ENCODE peak calls at places on chromosomes 7 and 10, in ten cellular contexts. U is stimulated activated CD4-positive, alpha-beta T cell treated with anti-CD3 and anti-CD28 coated beads, Interleukin-4, amount 100 ng/mL, for 48 hours; M is MV-4-11; G is amygdala; F is A549; T is NCI-H1417; W is lower lobe of right lung; X is NCI-H1092 treated with DMSO at 0.1 percent for 48 hours; Q is hepatocyte; D is NCI-H2227 treated with DMSO at 0.1 percent for 48 hours. E is an unnamed sample.

GRCh38 chr7:44477063-44477830 is 13.2 kb downstream of the NUDCD3 start:
- DNase-seq in G (peak; percentile 44), D (peak; percentile 6), F (peak; percentile 84), X (peak; percentile 74), T (peak; percentile 49), M (peak; percentile 89), U (peak; percentile 44), W (peak; percentile 49), Q (peak; percentile 83), E (peak; percentile 91)

GRCh38 chr7:82715344-82715743 is 271.8 kb upstream of the CACNA2D1 start:
- DNase-seq in T (no peak), Q (no peak), U (no peak), D (no peak), G (no peak), M (no peak), F (no peak), W (no peak), X (no peak), E (no peak)

GRCh38 chr10:117439243-117439912 is 64.1 kb upstream of the PDZD8 start:
- DNase-seq in X (no peak), M (peak; percentile 78), G (no peak), Q (peak; percentile 21), W (no peak), T (no peak), U (no peak), F (no peak), D (no peak), E (peak; percentile 98)

GRCh38 chr10:131825960-131826650 is 74.7 kb upstream of the PPP2R2D start:
- DNase-seq in T (no peak), Q (no peak), F (no peak), M (no peak), U (no peak), W (peak; percentile 29), D (no peak), X (no peak), G (no peak), E (no peak)

GRCh38 chr10:129939416-129940275 is 24.4 kb downstream of the EBF3 start:
- DNase-seq in G (no peak), T (no peak), Q (no peak), W (no peak), U (no peak), D (no peak), M (no peak), X (no peak), F (no peak), E (no peak)

GRCh38 chr10:38118072-38118807 is 24.1 kb downstream of the ZNF37A start:
- DNase-seq in W (no peak), U (no peak), F (no peak), D (no peak), T (no peak), M (peak; percentile 20), Q (no peak), G (no peak), X (no peak), E (peak; percentile 26)

GRCh38 chr7:41312235-41312634 is 390.7 kb downstream of the INHBA start:
- DNase-seq in U (no peak), G (no peak), Q (no peak), X (no peak), T (no peak), F (no peak), M (no peak), W (no peak), D (no peak), E (no peak)

GRCh38 chr7:28389504-28390385 is 22.6 kb upstream of the CREB5 start:
- DNase-seq in W (no peak), M (peak; percentile 53), X (peak; percentile 85), D (peak; percentile 67), U (no peak), F (no peak), T (peak; percentile 68), Q (peak; percentile 86), G (no peak), E (peak; percentile 84)

GRCh38 chr7:42097756-42098155 is 139.3 kb downstream of the GLI3 start:
- DNase-seq in Q (peak; percentile 19), M (peak; percentile 78), F (no peak), W (no peak), X (no peak), G (no peak), T (no peak), D (no peak), U (no peak), E (peak; percentile 96)